ENCODE peak calls at places on chromosomes 16 and 17, in six cellular contexts. Y is neural progenitor cell, O is K562, Z is Karpas-422, E is hepatocyte, B is SK-N-SH. H is an unnamed sample.

GRCh38 chr17:40775945-40776344 is 3.9 kb upstream of the KRT26 start:
- DNase-seq in Y (no peak), O (no peak), Z (no peak), E (no peak), B (no peak), H (no peak)

GRCh38 chr17:40016692-40017000 is 1.4 kb downstream of the CSF3 start:
- DNase-seq in Y (no peak), O (no peak), Z (no peak), E (no peak), B (no peak), H (no peak)

GRCh38 chr16:30948956-30949654 is at the start of gene ORAI3:
- DNase-seq in Y (peak; percentile 84), O (peak; percentile 72), Z (peak; percentile 91), E (peak; percentile 86), B (peak; percentile 80), H (peak; percentile 66)

GRCh38 chr16:28990375-28991040 is 5.7 kb downstream of the LAT start:
- DNase-seq in Y (no peak), O (no peak), Z (no peak), E (no peak), B (no peak), H (no peak)

GRCh38 chr16:62709856-62710255 is 673.6 kb upstream of the CDH8 start:
- DNase-seq in Y (no peak), O (no peak), Z (no peak), E (no peak), B (peak; percentile 37), H (no peak)

GRCh38 chr16:2149630-2150417 is 1.4 kb downstream of the RAB26 start:
- DNase-seq in Y (peak; percentile 38), O (no peak), Z (peak; percentile 81), E (no peak), B (no peak), H (peak; percentile 41)

GRCh38 chr17:54626146-54626703 is 274.4 kb upstream of the TOM1L1 start:
- DNase-seq in Y (peak; percentile 71), O (no peak), Z (no peak), E (no peak), B (no peak), H (no peak)

GRCh38 chr17:9878791-9879525 is 26.1 kb downstream of the RCVRN start:
- DNase-seq in Y (no peak), O (no peak), Z (no peak), E (no peak), B (no peak), H (no peak)

GRCh38 chr17:2777242-2777867 is 18.9 kb upstream of the RAP1GAP2 start:
- DNase-seq in Y (peak; percentile 51), O (no peak), Z (no peak), E (no peak), B (no peak), H (no peak)

GRCh38 chr17:15409721-15410247 is 57.6 kb downstream of the CDRT4 start:
- DNase-seq in Y (no peak), O (no peak), Z (no peak), E (no peak), B (no peak), H (no peak)

GRCh38 chr17:71180801-71181385 is 939.9 kb upstream of the SOX9 start:
- DNase-seq in Y (no peak), O (no peak), Z (no peak), E (peak; percentile 44), B (peak; percentile 33), H (no peak)

GRCh38 chr17:30586818-30587595 is 109.8 kb downstream of the GOSR1 start:
- DNase-seq in Y (no peak), O (no peak), Z (no peak), E (no peak), B (no peak), H (no peak)

GRCh38 chr17:60390223-60390622 is 1.7 kb downstream of the USP32 start:
- DNase-seq in Y (no peak), O (no peak), Z (peak; percentile 56), E (peak; percentile 18), B (peak; percentile 45), H (no peak)
- H3K4me3 ChIP-seq in Y (peak overlapping the region; percentile 87), O (peak overlapping the region; percentile 84), Z (peak overlapping the region; percentile 89), E (peak overlapping the region; percentile 58), B (peak overlapping the region; percentile 86), H (peak overlapping the region; percentile 87)

GRCh38 chr17:7484067-7484963 is at the start of gene POLR2A:
- DNase-seq in Y (peak; percentile 99), O (peak; percentile 91), Z (peak; percentile 98), E (peak; percentile 99), B (peak; percentile 98), H (peak; percentile 98)
- H3K79me2 ChIP-seq in Y (peaks cover 59% of the 10 kb centered on the region), O (peaks cover 56% of the 10 kb centered on the region), Z (peaks cover 48% of the 10 kb centered on the region), E (peaks cover 70% of the 10 kb centered on the region), B (peaks cover 80% of the 10 kb centered on the region), H (peaks cover 46% of the 10 kb centered on the region)

GRCh38 chr17:79220201-79220714 is 145.6 kb downstream of the ENGASE start:
- DNase-seq in Y (peak; percentile 48), O (no peak), Z (no peak), E (no peak), B (peak; percentile 44), H (no peak)
- H3K4me3 ChIP-seq in Y (peak overlapping the region; percentile 41), O (no peak overlapping the region), Z (no peak overlapping the region), E (no peak overlapping the region), B (no peak overlapping the region), H (no peak overlapping the region)

GRCh38 chr16:4866586-4866985 is 19.3 kb downstream of the UBN1 start:
- DNase-seq in Y (no peak), O (no peak), Z (no peak), E (no peak), B (no peak), H (no peak)

GRCh38 chr16:4870138-4870671 is 22.9 kb downstream of the UBN1 start:
- DNase-seq in Y (no peak), O (no peak), Z (no peak), E (no peak), B (no peak), H (no peak)

GRCh38 chr16:4868046-4868445 is 20.8 kb downstream of the UBN1 start:
- DNase-seq in Y (no peak), O (no peak), Z (no peak), E (no peak), B (no peak), H (no peak)

GRCh38 chr16:4869147-4869790 is 22.0 kb downstream of the UBN1 start:
- DNase-seq in Y (no peak), O (no peak), Z (no peak), E (peak; percentile 56), B (no peak), H (no peak)

DNA sequence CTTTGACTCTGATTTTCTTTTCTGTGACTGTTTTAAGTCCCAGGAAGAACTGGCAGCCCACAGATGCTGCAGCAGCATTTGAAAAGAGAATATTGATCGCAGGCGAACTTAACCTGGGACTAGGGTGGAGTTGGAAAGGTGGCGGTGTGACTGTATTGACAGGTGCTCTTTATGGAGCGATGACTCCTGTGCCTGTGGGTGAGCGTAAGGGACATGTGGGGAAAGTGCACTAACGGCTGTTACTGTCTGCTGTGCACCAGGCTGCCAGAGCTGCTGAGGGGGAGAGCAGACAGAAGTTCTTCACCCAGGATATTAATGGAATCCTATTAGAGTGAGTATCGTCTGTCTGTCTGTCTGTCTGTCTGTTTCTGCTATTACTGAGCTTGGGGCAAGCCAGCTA is 21.3 kb downstream of the UBN1 start:
- DNase-seq in Y (no peak), O (no peak), Z (no peak), E (peak; percentile 35), B (no peak), H (no peak)
- H3K79me2 ChIP-seq in Y (peaks cover 54% of the 10 kb centered on the region), O (peaks cover 38% of the 10 kb centered on the region), Z (peaks cover 60% of the 10 kb centered on the region), E (peaks cover 57% of the 10 kb centered on the region), B (peaks cover 58% of the 10 kb centered on the region), H (peaks cover 41% of the 10 kb centered on the region)

GRCh38 chr16:70602831-70603230 is 43.5 kb upstream of the IL34 start:
- DNase-seq in Y (no peak), O (no peak), Z (no peak), E (no peak), B (no peak), H (no peak)

GRCh38 chr16:70597135-70597534 is 49.2 kb upstream of the IL34 start:
- DNase-seq in Y (no peak), O (no peak), Z (peak; percentile 33), E (no peak), B (no peak), H (no peak)

GRCh38 chr16:70601576-70602575 is 44.5 kb upstream of the IL34 start:
- DNase-seq in Y (no peak), O (no peak), Z (no peak), E (no peak), B (no peak), H (no peak)

GRCh38 chr16:70600730-70601129 is 45.6 kb upstream of the IL34 start:
- DNase-seq in Y (no peak), O (no peak), Z (no peak), E (no peak), B (no peak), H (no peak)

DNA sequence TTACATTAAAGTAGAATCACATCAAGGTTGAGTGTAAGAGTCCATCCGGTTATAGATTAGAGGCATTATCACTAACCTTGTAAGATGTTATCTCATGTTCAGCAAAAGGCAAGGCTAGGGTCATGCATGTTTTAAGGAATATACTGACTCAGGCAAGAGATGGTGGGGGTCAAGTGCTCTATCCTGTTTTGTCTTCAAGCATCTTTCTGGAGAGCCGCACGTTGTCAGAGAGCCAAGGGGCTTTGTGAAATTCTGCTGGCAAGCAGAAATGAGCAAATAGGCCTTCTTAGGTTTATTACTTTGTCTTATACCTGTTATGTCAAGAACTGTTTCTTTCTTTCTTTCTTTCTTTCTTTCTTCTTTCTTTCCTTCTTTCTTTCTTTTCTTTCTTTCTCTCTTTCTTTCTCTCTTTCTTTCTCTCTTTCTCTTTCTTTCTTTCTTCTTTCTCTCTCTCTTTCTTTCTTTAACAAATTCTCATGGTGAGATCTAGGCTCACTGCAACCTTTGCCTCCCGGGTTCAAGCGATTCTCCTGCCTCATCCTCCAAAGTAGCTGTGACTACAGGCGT is 47.3 kb upstream of the IL34 start:
- DNase-seq in Y (no peak), O (no peak), Z (no peak), E (no peak), B (no peak), H (no peak)
- H3K4me3 ChIP-seq in Y (no peak overlapping the region), O (no peak overlapping the region), Z (no peak overlapping the region), E (no peak overlapping the region), B (no peak overlapping the region), H (no peak overlapping the region)

GRCh38 chr16:85658504-85659326 is 30.0 kb downstream of the GINS2 start:
- DNase-seq in Y (no peak), O (no peak), Z (no peak), E (no peak), B (no peak), H (no peak)
- H3K79me2 ChIP-seq in Y (no peaks in the 10 kb centered on the region), O (peaks cover 40% of the 10 kb centered on the region), Z (no peaks in the 10 kb centered on the region), E (peaks cover 7% of the 10 kb centered on the region), B (no peaks in the 10 kb centered on the region), H (no peaks in the 10 kb centered on the region)

GRCh38 chr16:11737678-11738077 is 5.0 kb downstream of the TXNDC11 start:
- DNase-seq in Y (no peak), O (no peak), Z (no peak), E (no peak), B (no peak), H (no peak)

GRCh38 chr16:11736903-11737302 is 5.8 kb downstream of the TXNDC11 start:
- DNase-seq in Y (no peak), O (no peak), Z (no peak), E (no peak), B (no peak), H (no peak)

GRCh38 chr16:11735801-11736200 is 6.9 kb downstream of the TXNDC11 start:
- DNase-seq in Y (no peak), O (no peak), Z (no peak), E (no peak), B (no peak), H (no peak)

GRCh38 chr16:11740567-11740966 is 2.1 kb downstream of the TXNDC11 start:
- DNase-seq in Y (no peak), O (no peak), Z (no peak), E (no peak), B (no peak), H (no peak)

GRCh38 chr16:11738742-11739544 is 3.7 kb downstream of the TXNDC11 start:
- DNase-seq in Y (no peak), O (no peak), Z (no peak), E (no peak), B (no peak), H (no peak)
- H3K4me3 ChIP-seq in Y (no peak overlapping the region), O (no peak overlapping the region), Z (no peak overlapping the region), E (no peak overlapping the region), B (no peak overlapping the region), H (peak overlapping the region; percentile 97)

H was measured in OCI-LY7.